ENCODE peak calls at places on chromosomes 6 and 20, in nine cellular contexts. X is psoas muscle, K is astrocyte of the cerebellum, Y is AG10803, F is fibroblast of mammary gland, L is bronchial epithelial cell, E is PC-3, I is tibial nerve, G is lower leg skin. U is an unnamed sample.

GRCh38 chr6:160973311-160973710 is 18.3 kb upstream of the MAP3K4 start:
- DNase-seq in X (peak), K (no peak), Y (peak), F (peak), L (no peak), E (no peak), I (no peak), G (no peak), U (no peak)

GRCh38 chr6:1906625-1907024 is 296.9 kb downstream of the FOXC1 start:
- DNase-seq in X (no peak), K (no peak), Y (no peak), F (no peak), L (no peak), E (no peak), I (no peak), G (no peak), U (no peak)

GRCh38 chr6:2196079-2196679 is 49.2 kb downstream of the GMDS start:
- DNase-seq in X (no peak), K (peak), Y (peak), F (peak), L (peak), E (peak), I (peak), G (peak), U (peak)

GRCh38 chr6:152399409-152399808 is 237.8 kb downstream of the SYNE1 start:
- DNase-seq in X (no peak), K (no peak), Y (peak), F (no peak), L (no peak), E (no peak), I (no peak), G (peak), U (no peak)

GRCh38 chr6:16712250-16712930 is 48.9 kb downstream of the ATXN1 start:
- DNase-seq in X (no peak), K (no peak), Y (no peak), F (peak), L (no peak), E (no peak), I (no peak), G (no peak), U (no peak)

GRCh38 chr20:36847009-36847709 is 28.8 kb upstream of the TLDC2 start:
- DNase-seq in X (peak), K (peak), Y (peak), F (peak), L (peak), E (no peak), I (peak), G (peak), U (no peak)

GRCh38 chr6:10720229-10720959 is 2.5 kb upstream of the TMEM14C start:
- DNase-seq in X (peak), K (no peak), Y (peak), F (peak), L (no peak), E (peak), I (no peak), G (no peak), U (no peak)

GRCh38 chr6:3317741-3318211 is 59.0 kb downstream of the PSMG4 start:
- DNase-seq in X (peak), K (no peak), Y (peak), F (peak), L (no peak), E (no peak), I (no peak), G (no peak), U (no peak)

GRCh38 chr6:50815436-50816114 is 3.1 kb upstream of the TFAP2B start:
- DNase-seq in X (no peak), K (no peak), Y (peak), F (peak), L (peak), E (peak), I (no peak), G (no peak), U (no peak)
- TF ChIP-seq CTCF in X (no peak), K (peak), Y (peak), F (peak), L (peak), E (peak), I (no peak), G (no peak), U (peak)

GRCh38 chr6:107819976-107820551 is 4.0 kb downstream of the SCML4 start:
- DNase-seq in X (no peak), K (no peak), Y (no peak), F (no peak), L (peak), E (no peak), I (no peak), G (peak), U (no peak)
- H3K4me3 ChIP-seq in X (peak), K (peak), Y (peak), F (no peak), L (no peak), E (no peak), I (no peak), G (no peak), U (no peak)

GRCh38 chr6:63759605-63760004 is 124.0 kb downstream of the PHF3 start:
- DNase-seq in X (no peak), K (no peak), Y (no peak), F (peak), L (peak), E (peak), I (no peak), G (no peak), U (no peak)

GRCh38 chr6:63760199-63760598 is 124.6 kb downstream of the PHF3 start:
- DNase-seq in X (no peak), K (no peak), Y (no peak), F (no peak), L (no peak), E (no peak), I (no peak), G (no peak), U (no peak)

GRCh38 chr6:63765828-63766227 is 130.2 kb downstream of the PHF3 start:
- DNase-seq in X (no peak), K (no peak), Y (no peak), F (no peak), L (no peak), E (no peak), I (no peak), G (no peak), U (no peak)

GRCh38 chr6:63764318-63764916 is 128.8 kb downstream of the PHF3 start:
- DNase-seq in X (no peak), K (peak), Y (peak), F (peak), L (peak), E (peak), I (no peak), G (no peak), U (no peak)
- TF ChIP-seq CTCF in X (peak), K (no peak), Y (peak), F (peak), L (peak), E (peak), I (peak), G (no peak), U (peak)

GRCh38 chr6:45438849-45439406 is 61.2 kb upstream of the SUPT3H start:
- DNase-seq in X (no peak), K (peak), Y (peak), F (peak), L (peak), E (peak), I (no peak), G (no peak), U (no peak)
- H3K4me3 ChIP-seq in X (no peak), K (no peak), Y (no peak), F (no peak), L (no peak), E (peak), I (no peak), G (no peak), U (no peak)

DNA sequence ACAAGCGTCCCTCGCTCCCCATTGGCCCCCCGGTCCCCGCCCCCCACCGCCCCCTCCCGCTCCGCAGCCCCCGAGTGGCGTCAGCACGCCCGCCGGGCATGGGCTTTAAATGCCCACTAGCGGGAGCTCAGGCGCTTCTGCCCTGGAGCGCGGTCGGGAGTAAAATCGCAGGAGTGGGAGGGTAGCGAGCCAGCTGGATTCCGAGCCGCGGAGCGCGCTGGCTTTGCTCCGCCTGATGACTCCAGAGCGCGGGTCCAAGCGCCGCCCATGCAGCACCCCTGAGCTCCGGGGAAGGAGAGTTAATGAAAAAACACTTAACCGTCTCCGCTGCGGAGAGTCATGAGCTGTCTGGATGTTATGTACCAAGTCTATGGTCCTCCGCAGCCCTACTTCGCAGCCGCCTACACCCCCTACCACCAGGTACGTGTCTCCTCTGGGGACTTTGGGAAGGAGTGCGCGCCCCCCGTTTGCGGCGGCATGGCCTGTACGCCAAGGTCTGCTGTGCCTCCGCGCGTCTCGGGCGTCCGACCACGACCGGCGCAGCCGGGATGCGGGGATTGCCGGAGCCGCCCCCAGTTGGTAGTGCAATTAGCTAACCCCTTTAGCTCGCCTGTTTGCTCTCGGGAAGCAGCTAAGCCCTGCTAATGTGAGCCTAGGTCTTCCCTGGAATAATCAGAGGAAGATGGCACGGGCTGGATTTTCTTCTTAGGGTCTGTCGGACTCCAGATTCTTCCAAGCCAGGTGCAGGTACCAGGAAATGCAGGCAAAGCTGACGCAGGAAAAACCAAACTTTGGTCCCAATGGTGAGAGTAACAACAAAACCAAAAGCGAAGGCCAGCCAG is at the start of gene VGLL2:
- DNase-seq in X (peak), K (no peak), Y (peak), F (peak), L (no peak), E (no peak), I (no peak), G (no peak), U (no peak)
- TF ChIP-seq CTCF in X (peak), K (peak), Y (peak), F (no peak), L (no peak), E (no peak), I (no peak), G (no peak), U (peak)

GRCh38 chr20:6818033-6818808 is 50.7 kb downstream of the BMP2 start:
- DNase-seq in X (no peak), K (no peak), Y (no peak), F (no peak), L (no peak), E (no peak), I (no peak), G (no peak), U (no peak)
- H3K4me3 ChIP-seq in X (no peak), K (no peak), Y (no peak), F (no peak), L (no peak), E (no peak), I (no peak), G (no peak), U (no peak)

GRCh38 chr6:90859056-90859455 is 272.2 kb upstream of the MAP3K7 start:
- DNase-seq in X (no peak), K (no peak), Y (no peak), F (no peak), L (no peak), E (no peak), I (no peak), G (no peak), U (no peak)

GRCh38 chr6:90865513-90865912 is 278.6 kb upstream of the MAP3K7 start:
- DNase-seq in X (no peak), K (no peak), Y (no peak), F (no peak), L (peak), E (no peak), I (no peak), G (no peak), U (no peak)

GRCh38 chr6:90860822-90861601 is 274.1 kb upstream of the MAP3K7 start:
- DNase-seq in X (no peak), K (no peak), Y (no peak), F (peak), L (peak), E (peak), I (no peak), G (no peak), U (no peak)

GRCh38 chr6:90859612-90860011 is 272.7 kb upstream of the MAP3K7 start:
- DNase-seq in X (no peak), K (no peak), Y (no peak), F (no peak), L (peak), E (peak), I (no peak), G (no peak), U (no peak)
- TF ChIP-seq CTCF in X (no peak), K (no peak), Y (no peak), F (no peak), L (peak), E (peak), I (no peak), G (no peak), U (no peak)